ENCODE peak calls at places on chromosomes 2 and 18, in seven cellular contexts. R is HCT116, I is PC-3, F is GM23248, S is neural progenitor cell, B is GM23338, C is MM.1S. J is an unnamed sample.

GRCh38 chr2:44184106-44184505 is 15.4 kb downstream of the PPM1B start:
- DNase-seq in S (no peak), B (no peak), R (no peak), I (no peak), C (no peak), F (no peak), J (no peak)

GRCh38 chr2:158142165-158142564 is 40.5 kb downstream of the UPP2 start:
- DNase-seq in I (no peak), S (no peak), C (no peak), F (no peak), R (no peak), B (no peak), J (no peak)

GRCh38 chr18:50602466-50602865 is 42.6 kb downstream of the MAPK4 start:
- DNase-seq in S (no peak), F (no peak), B (peak; percentile 19), I (no peak), C (no peak), R (no peak), J (no peak)

GRCh38 chr2:162914161-162914560 is 75.6 kb upstream of the KCNH7 start:
- DNase-seq in R (no peak), S (no peak), C (no peak), B (no peak), I (peak; percentile 62), F (no peak), J (no peak)

GRCh38 chr2:33488178-33488690 is 11.8 kb downstream of the RASGRP3 start:
- DNase-seq in F (peak; percentile 15), I (no peak), B (no peak), R (no peak), C (no peak), S (no peak), J (no peak)

GRCh38 chr2:219199470-219200211 is 6.9 kb upstream of the ZFAND2B start:
- DNase-seq in C (no peak), F (no peak), S (no peak), R (no peak), B (no peak), I (peak; percentile 0), J (no peak)

GRCh38 chr18:48031641-48032040 is 101.2 kb upstream of the SMAD2 start:
- DNase-seq in B (no peak), R (no peak), C (no peak), S (no peak), I (no peak), F (no peak), J (no peak)

GRCh38 chr2:29192526-29192925 is 77.3 kb downstream of the CLIP4 start:
- DNase-seq in F (peak; percentile 62), S (no peak), B (no peak), R (no peak), I (peak; percentile 25), C (no peak), J (no peak)

GRCh38 chr2:105768961-105769452 is 24.3 kb downstream of the NCK2 start:
- DNase-seq in R (no peak), F (peak; percentile 58), B (peak; percentile 62), C (no peak), S (peak; percentile 47), I (peak; percentile 75), J (peak; percentile 41)

GRCh38 chr2:68762112-68762511 is 27.5 kb downstream of the ARHGAP25 start:
- DNase-seq in R (no peak), S (no peak), C (no peak), B (no peak), I (no peak), F (no peak), J (no peak)

GRCh38 chr2:68762665-68763064 is 28.1 kb downstream of the ARHGAP25 start:
- DNase-seq in S (no peak), F (no peak), C (peak; percentile 84), B (no peak), R (no peak), I (no peak), J (peak; percentile 81)

GRCh38 chr2:68764781-68765385 is 30.3 kb downstream of the ARHGAP25 start:
- DNase-seq in B (peak; percentile 35), I (no peak), C (no peak), S (no peak), R (no peak), F (no peak), J (no peak)

GRCh38 chr2:68765739-68766377 is 31.2 kb downstream of the ARHGAP25 start:
- DNase-seq in C (peak; percentile 30), R (no peak), F (no peak), B (peak; percentile 57), I (no peak), S (no peak), J (peak; percentile 58)

DNA sequence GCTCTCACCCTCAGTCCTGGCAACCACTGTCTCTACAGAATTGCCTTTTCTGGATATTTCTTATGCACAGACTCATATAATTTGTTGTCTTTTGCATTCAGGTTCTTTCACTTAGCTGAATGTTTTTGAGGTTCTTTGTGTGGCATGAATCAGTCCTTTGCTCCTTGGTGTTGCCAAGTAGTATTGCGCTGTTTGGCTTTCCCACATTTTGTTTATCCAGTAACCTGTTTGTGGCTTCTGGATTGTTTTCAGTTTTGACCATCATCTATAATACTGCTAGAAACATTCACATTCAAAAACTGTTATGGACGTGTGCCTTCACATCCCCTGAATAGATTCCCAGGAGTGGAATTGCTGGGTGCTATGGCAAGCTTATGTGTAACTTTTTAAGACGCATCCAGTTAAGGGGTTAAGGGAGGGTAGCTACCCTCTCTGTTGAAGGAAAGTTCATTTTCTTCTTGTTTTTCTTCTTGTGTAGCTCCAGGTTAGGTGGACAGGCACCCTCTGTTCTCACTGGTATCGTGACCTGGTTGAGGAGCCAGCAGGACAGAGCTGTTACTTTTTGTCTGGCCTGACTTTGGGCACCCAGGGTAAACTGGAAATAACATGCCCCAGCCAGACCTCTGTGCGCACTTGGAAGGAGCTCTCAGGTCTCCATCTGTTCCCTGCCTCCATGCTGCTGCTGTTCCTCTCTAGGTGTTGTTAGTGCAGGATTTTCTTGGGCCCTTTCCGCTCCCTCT is 29.6 kb downstream of the ARHGAP25 start:
- DNase-seq in S (no peak), B (no peak), F (no peak), C (no peak), R (no peak), I (no peak), J (no peak)
- H3K4me1 ChIP-seq in S (no peaks in the 10 kb centered on the region), B (peaks cover 27% of the 10 kb centered on the region), F (no peaks in the 10 kb centered on the region), C (peaks cover 71% of the 10 kb centered on the region), R (no peaks in the 10 kb centered on the region), I (no peaks in the 10 kb centered on the region), J (peaks cover 86% of the 10 kb centered on the region)

GRCh38 chr2:62199392-62200125 is 3.6 kb downstream of the B3GNT2 start:
- DNase-seq in S (no peak), I (no peak), R (no peak), C (no peak), B (no peak), F (peak; percentile 50), J (no peak)
- TF ChIP-seq EZH2phosphoT487 in S (no peak), I (no peak), R (no peak), C (no peak), B (no peak), F (no peak), J (no peak)

GRCh38 chr2:58976374-58977055 is 735.4 kb upstream of the FANCL start:
- DNase-seq in B (peak; percentile 88), R (no peak), F (no peak), I (no peak), S (no peak), C (no peak), J (no peak)
- H3K4me1 ChIP-seq in B (peaks cover 67% of the 10 kb centered on the region), R (no peaks in the 10 kb centered on the region), F (no peaks in the 10 kb centered on the region), I (no peaks in the 10 kb centered on the region), S (peaks cover 11% of the 10 kb centered on the region), C (no peaks in the 10 kb centered on the region), J (no peaks in the 10 kb centered on the region)

DNA sequence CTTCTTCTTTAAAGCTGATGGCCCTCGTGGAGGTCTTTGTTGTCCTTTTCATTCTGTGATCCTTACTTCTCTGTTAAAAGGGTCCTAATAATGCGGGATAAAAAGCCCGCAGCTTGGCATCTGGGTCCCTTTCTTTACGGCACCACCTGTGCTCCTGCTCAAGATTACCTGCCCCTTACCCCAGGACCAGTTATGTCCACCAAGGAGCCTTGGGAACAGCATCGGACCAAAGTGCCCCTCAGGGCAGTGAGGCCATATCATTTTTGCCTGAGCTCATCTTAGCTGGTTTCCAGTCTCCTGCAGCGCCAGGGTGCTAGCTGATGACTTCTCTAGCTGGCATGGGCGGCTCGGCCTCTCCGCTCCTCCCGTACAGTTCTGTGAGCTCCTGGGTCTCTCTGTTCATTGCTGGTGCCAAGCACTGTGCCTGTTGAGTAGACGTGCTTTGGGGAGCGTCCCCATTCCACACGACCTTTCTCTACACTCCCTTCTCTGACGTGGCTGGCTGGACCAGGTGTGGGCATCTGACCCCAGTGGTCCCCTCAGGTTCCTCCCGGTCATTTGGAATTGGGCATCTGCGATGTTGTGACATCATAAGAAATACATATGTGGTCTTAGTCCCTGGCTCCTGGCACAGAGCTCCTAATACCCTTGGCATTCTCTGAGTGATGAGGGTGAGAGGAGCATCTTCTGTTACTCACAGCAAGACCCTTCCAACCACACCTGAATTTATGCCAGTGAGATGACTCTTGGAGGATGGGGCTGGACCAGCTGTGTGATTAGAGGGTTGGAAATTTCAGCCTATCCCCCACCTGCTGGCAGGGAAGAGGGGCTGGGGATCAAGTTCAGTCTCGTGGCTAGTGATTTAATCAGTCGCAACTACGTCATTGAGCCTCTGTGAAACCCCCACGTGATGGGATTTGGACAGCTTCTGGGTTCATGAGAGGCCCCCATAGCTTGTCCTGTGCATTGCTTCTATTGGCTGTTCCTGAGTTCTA is 134.2 kb upstream of the HS6ST1 start:
- DNase-seq in R (no peak), S (peak; percentile 1), I (no peak), F (no peak), C (no peak), B (no peak), J (no peak)
- TF ChIP-seq EZH2phosphoT487 in R (no peak), S (no peak), I (no peak), F (no peak), C (no peak), B (no peak), J (no peak)

DNA sequence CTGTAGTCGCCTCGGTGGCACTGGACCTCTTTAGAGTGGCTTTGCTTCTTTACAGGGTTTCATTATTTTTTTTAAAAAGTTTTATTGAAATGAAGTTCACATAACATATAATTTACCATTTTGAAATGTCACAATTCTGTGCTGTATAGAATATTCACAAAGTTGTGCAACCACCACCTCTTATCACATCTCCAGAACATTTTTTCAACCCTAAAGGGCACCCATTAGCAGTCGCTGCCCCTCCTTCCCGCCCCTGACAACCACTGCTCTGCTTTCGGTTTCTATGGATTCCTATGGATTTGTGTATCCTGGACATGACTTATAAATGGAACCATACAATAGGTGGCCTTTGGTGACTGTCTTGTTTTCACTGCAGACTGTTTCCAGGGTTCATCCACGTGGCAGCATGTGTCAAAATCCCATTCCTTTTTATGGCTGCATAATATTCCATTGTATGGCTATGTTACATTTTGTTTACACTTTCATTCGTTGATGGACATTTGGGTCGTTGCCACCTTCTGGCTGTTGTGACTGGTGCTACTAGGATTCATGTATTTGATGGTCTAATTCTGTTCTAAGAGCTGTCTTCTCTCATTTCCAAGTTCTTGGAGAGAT is 52.6 kb downstream of the SH3BP4 start:
- DNase-seq in B (no peak), R (no peak), I (no peak), C (no peak), S (no peak), F (no peak), J (no peak)
- H3K4me1 ChIP-seq in B (peaks cover 27% of the 10 kb centered on the region), R (peaks cover 77% of the 10 kb centered on the region), I (peaks cover 22% of the 10 kb centered on the region), C (no peaks in the 10 kb centered on the region), S (peaks cover 18% of the 10 kb centered on the region), F (peaks cover 6% of the 10 kb centered on the region), J (no peaks in the 10 kb centered on the region)

GRCh38 chr2:232988444-232988843 is 24.6 kb downstream of the NGEF start:
- DNase-seq in S (no peak), B (no peak), C (no peak), I (peak; percentile 98), F (peak; percentile 98), R (peak; percentile 98), J (no peak)
- TF ChIP-seq EZH2phosphoT487 in S (no peak), B (no peak), C (no peak), I (no peak), F (no peak), R (no peak), J (no peak)

J was measured in OCI-LY7.